ENCODE peak calls at places on chromosomes 2 and 18, in seven cellular contexts. A, S, I, G, M, Q and O are unnamed samples.

GRCh38 chr2:174561283-174562275 is 36.0 kb downstream of the WIPF1 start:
- DNase-seq in A (peak; percentile 91), G (peak; percentile 84), Q (no peak), I (peak; percentile 16), S (peak; percentile 42), M (no peak), O (peak; percentile 66)

GRCh38 chr2:165202230-165202629 is 1.6 kb downstream of the SCN3A start:
- DNase-seq in G (no peak), S (no peak), Q (no peak), A (no peak), I (no peak), M (no peak), O (no peak)

GRCh38 chr2:41313082-41313481 is 734.7 kb upstream of the PKDCC start:
- DNase-seq in A (no peak), M (no peak), G (no peak), Q (no peak), S (no peak), I (no peak), O (no peak)

GRCh38 chr18:13548944-13549878 is 177.1 kb downstream of the FAM210A start:
- DNase-seq in I (no peak), S (no peak), Q (no peak), A (peak; percentile 54), M (no peak), G (no peak), O (no peak)

GRCh38 chr18:6478111-6478510 is 63.4 kb upstream of the L3MBTL4 start:
- DNase-seq in S (no peak), M (no peak), G (no peak), A (no peak), I (no peak), Q (no peak), O (no peak)

GRCh38 chr2:79882548-79882947 is 369.7 kb downstream of the CTNNA2 start:
- DNase-seq in I (no peak), G (no peak), S (no peak), A (no peak), Q (no peak), M (no peak), O (no peak)

GRCh38 chr18:36302676-36303075 is 5.2 kb downstream of the FHOD3 start:
- DNase-seq in G (no peak), M (no peak), A (no peak), Q (no peak), S (no peak), I (no peak), O (peak; percentile 42)

GRCh38 chr2:120108049-120108448 is 95.2 kb downstream of the EPB41L5 start:
- DNase-seq in I (peak; percentile 16), M (no peak), Q (no peak), S (peak; percentile 34), G (no peak), A (no peak), O (peak; percentile 83)

GRCh38 chr2:141741652-141742051 is 389.2 kb downstream of the LRP1B start:
- DNase-seq in G (no peak), S (no peak), M (no peak), A (no peak), Q (no peak), I (no peak), O (no peak)

GRCh38 chr2:61793389-61793836 is 60.4 kb downstream of the FAM161A start:
- DNase-seq in I (peak; percentile 7), A (peak; percentile 86), G (peak; percentile 69), M (peak; percentile 67), Q (no peak), S (peak; percentile 65), O (peak; percentile 54)

GRCh38 chr2:177598321-177598922 is 205.8 kb downstream of the AGPS start:
- DNase-seq in A (no peak), G (peak; percentile 66), Q (no peak), I (no peak), S (no peak), M (no peak), O (peak; percentile 23)

GRCh38 chr2:46977266-46977665 is 61.7 kb upstream of the MCFD2 start:
- DNase-seq in G (no peak), M (no peak), A (no peak), S (no peak), I (no peak), Q (no peak), O (no peak)

GRCh38 chr2:212595036-212595654 is 56.5 kb upstream of the ERBB4 start:
- DNase-seq in A (no peak), M (peak; percentile 5), Q (peak; percentile 17), I (no peak), G (no peak), S (no peak), O (peak; percentile 46)

GRCh38 chr2:161250864-161251436 is 57.3 kb upstream of the PSMD14 start:
- DNase-seq in M (peak; percentile 74), A (no peak), Q (no peak), I (no peak), G (no peak), S (no peak), O (peak; percentile 37)

GRCh38 chr2:18077211-18077610 is 198.7 kb downstream of the KCNS3 start:
- DNase-seq in Q (no peak), S (no peak), I (no peak), M (no peak), A (no peak), G (no peak), O (no peak)

GRCh38 chr18:25927830-25928229 is 162.6 kb downstream of the SS18 start:
- DNase-seq in S (no peak), Q (no peak), G (no peak), I (no peak), M (no peak), A (no peak), O (no peak)

GRCh38 chr2:71385008-71385407 is 53.4 kb downstream of the ZNF638 start:
- DNase-seq in I (peak; percentile 58), A (no peak), G (no peak), M (no peak), S (no peak), Q (no peak), O (peak; percentile 92)

GRCh38 chr2:206983156-206983875 is 44.0 kb downstream of the CPO start:
- DNase-seq in I (no peak), Q (no peak), A (no peak), G (no peak), M (no peak), S (no peak), O (peak; percentile 58)

GRCh38 chr18:57519668-57520424 is 66.7 kb downstream of the FECH start:
- DNase-seq in Q (no peak), A (no peak), M (no peak), S (no peak), G (no peak), I (no peak), O (no peak)

GRCh38 chr18:35933982-35934381 is 38.5 kb upstream of the RMP24 start:
- DNase-seq in S (no peak), M (peak; percentile 24), A (no peak), I (no peak), Q (no peak), G (no peak), O (no peak)

GRCh38 chr2:225668606-225669266 is 269.2 kb downstream of the NYAP2 start:
- DNase-seq in G (no peak), Q (peak; percentile 12), S (no peak), M (peak; percentile 65), A (no peak), I (peak; percentile 56), O (peak; percentile 81)

GRCh38 chr2:27073782-27074181 is 2.3 kb upstream of the OST4 start:
- DNase-seq in S (no peak), I (no peak), Q (no peak), M (no peak), A (no peak), G (no peak), O (peak; percentile 22)
- H3K27ac ChIP-seq in S (peak overlapping the region; percentile 96), I (no peak overlapping the region), Q (peak overlapping the region; percentile 83), M (no peak overlapping the region), A (no peak overlapping the region), G (no peak overlapping the region), O (peak overlapping the region; percentile 68)

GRCh38 chr2:9560628-9561027 is 5.0 kb upstream of the ADAM17 start:
- DNase-seq in G (no peak), S (no peak), Q (no peak), M (no peak), I (no peak), A (no peak), O (no peak)

GRCh38 chr2:9555338-9556120 is at the start of gene ADAM17:
- DNase-seq in I (peak; percentile 85), G (peak; percentile 95), S (peak; percentile 97), M (peak; percentile 95), Q (peak; percentile 78), A (peak; percentile 98), O (peak; percentile 95)

GRCh38 chr2:9554841-9555337 is 741 bp downstream of the ADAM17 start:
- DNase-seq in I (peak; percentile 59), M (peak; percentile 29), G (no peak), S (peak; percentile 31), A (peak; percentile 74), Q (no peak), O (peak; percentile 88)

GRCh38 chr2:9556121-9556869 is 665 bp upstream of the ADAM17 start:
- DNase-seq in M (no peak), G (no peak), S (no peak), Q (no peak), A (no peak), I (no peak), O (peak; percentile 22)

GRCh38 chr2:9558948-9559381 is 3.3 kb upstream of the ADAM17 start:
- DNase-seq in M (no peak), Q (no peak), A (peak; percentile 43), G (no peak), S (no peak), I (peak; percentile 84), O (peak; percentile 97)
- H3K27ac ChIP-seq in M (no peak overlapping the region), Q (no peak overlapping the region), A (no peak overlapping the region), G (no peak overlapping the region), S (no peak overlapping the region), I (peak overlapping the region; percentile 67), O (peak overlapping the region; percentile 81)

DNA sequence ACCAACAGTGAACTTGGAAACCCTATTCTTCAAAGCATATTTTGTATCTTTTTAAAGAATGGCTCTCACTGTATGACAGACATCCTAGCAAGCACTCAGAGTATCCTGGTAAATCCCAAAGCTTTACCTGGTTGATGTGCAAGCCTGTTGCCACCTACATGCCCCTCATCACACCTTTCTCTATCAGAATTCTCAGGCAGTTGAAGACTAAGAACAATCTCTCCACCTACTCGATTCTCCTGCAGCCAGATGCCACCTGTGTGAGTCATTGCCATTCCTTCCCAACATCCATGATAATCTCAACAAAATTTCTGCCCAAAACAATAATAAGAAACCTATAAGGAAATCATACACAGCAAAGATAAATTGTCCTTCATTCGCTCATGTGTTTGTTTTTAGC is 659.8 kb downstream of the BCL11A start:
- DNase-seq in M (no peak), S (no peak), G (no peak), Q (no peak), A (no peak), I (no peak), O (no peak)
- H3K27ac ChIP-seq in M (no peak overlapping the region), S (no peak overlapping the region), G (no peak overlapping the region), Q (no peak overlapping the region), A (no peak overlapping the region), I (no peak overlapping the region), O (no peak overlapping the region)

DNA sequence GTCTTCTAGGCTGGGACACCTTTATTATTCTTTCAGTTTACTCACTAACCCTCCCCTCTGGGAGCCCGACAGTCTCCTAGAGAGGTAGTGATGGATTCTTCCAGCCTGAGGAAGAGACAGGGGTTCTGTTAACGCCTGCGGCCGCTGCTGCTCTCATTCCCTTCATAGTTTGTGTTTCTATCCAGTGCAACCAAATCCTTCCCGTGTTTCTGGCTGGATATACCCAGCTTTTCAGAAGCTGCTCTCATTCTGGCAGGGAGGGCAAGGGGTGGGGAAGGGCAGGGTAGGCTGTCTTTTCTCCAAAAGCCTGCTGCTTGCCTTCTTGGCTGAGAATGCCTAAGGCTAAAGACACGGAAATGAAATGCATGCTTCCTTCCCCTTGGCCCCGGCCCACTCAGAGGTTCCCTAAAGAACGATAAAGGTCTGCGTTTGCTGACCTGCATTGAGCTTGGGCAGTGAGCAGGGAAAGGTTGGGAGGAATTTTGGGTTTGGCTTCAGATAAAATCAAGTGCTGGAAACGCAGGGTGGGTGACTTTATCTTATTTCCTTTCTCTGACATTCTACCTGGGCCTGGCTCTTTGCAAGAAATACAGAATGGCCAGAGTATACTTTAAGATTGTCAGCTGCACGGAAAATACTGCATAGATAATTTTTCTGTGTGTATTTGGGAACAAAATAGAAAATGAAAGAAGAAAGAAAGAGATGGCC is 390.9 kb downstream of the NBAS start:
- DNase-seq in G (no peak), A (no peak), M (no peak), S (no peak), I (peak; percentile 21), Q (no peak), O (no peak)
- H3K27ac ChIP-seq in G (no peak overlapping the region), A (no peak overlapping the region), M (no peak overlapping the region), S (peak overlapping the region; percentile 4), I (peak overlapping the region; percentile 86), Q (no peak overlapping the region), O (peak overlapping the region; percentile 96)